ENCODE peak calls at places on chromosome 10, in nine cellular contexts. F is endothelial cell; T is NCI-H446; L is LoVo; U is stimulated activated CD4-positive, alpha-beta T cell treated with anti-CD3 and anti-CD28 coated beads, Interleukin-2, amount 100 ng/mL, for 24 hours; Q is HFFc6; V is effector memory CD4-positive, alpha-beta T cell; E is MV-4-11; R is BJ. Y is an unnamed sample.

GRCh38 chr10:77715081-77715480 is 77.5 kb upstream of the KCNMA1 start:
- DNase-seq in F (peak; percentile 11), T (no peak), L (no peak), U (no peak), Q (no peak), V (no peak), E (no peak), R (no peak), Y (no peak)

GRCh38 chr10:127945335-127945734 is 38.4 kb downstream of the PTPRE start:
- DNase-seq in F (no peak), T (no peak), L (peak; percentile 86), U (no peak), Q (no peak), V (no peak), E (peak; percentile 60), R (no peak), Y (no peak)

GRCh38 chr10:87817291-87817872 is 644 bp downstream of the ATAD1 start:
- DNase-seq in F (no peak), T (no peak), L (no peak), U (no peak), Q (no peak), V (no peak), E (no peak), R (no peak), Y (no peak)

GRCh38 chr10:130257897-130258296 is 121.7 kb downstream of the GLRX3 start:
- DNase-seq in F (no peak), T (no peak), L (no peak), U (no peak), Q (no peak), V (no peak), E (no peak), R (no peak), Y (no peak)

GRCh38 chr10:1120761-1121160 is 64.6 kb downstream of the WDR37 start:
- DNase-seq in F (no peak), T (peak; percentile 37), L (no peak), U (no peak), Q (no peak), V (no peak), E (no peak), R (no peak), Y (no peak)

GRCh38 chr10:60645928-60646433 is 132.3 kb upstream of the CDK1 start:
- DNase-seq in F (no peak), T (peak; percentile 31), L (no peak), U (no peak), Q (no peak), V (no peak), E (no peak), R (no peak), Y (no peak)

GRCh38 chr10:35835545-35835944 is 193.4 kb upstream of the FZD8 start:
- DNase-seq in F (no peak), T (no peak), L (no peak), U (no peak), Q (no peak), V (no peak), E (no peak), R (no peak), Y (no peak)

GRCh38 chr10:102643346-102644065 is 773 bp upstream of the TRIM8 start:
- DNase-seq in F (peak; percentile 61), T (peak; percentile 39), L (peak; percentile 50), U (peak; percentile 60), Q (peak; percentile 75), V (peak; percentile 31), E (peak; percentile 58), R (no peak), Y (peak; percentile 74)

GRCh38 chr10:1172256-1172975 is 116.2 kb downstream of the WDR37 start:
- DNase-seq in F (no peak), T (no peak), L (no peak), U (no peak), Q (peak; percentile 25), V (no peak), E (no peak), R (no peak), Y (no peak)

GRCh38 chr10:92200564-92200963 is 90.3 kb downstream of the CPEB3 start:
- DNase-seq in F (no peak), T (no peak), L (no peak), U (no peak), Q (no peak), V (no peak), E (no peak), R (no peak), Y (no peak)

GRCh38 chr10:108783897-108784296 is 1139.4 kb downstream of the XPNPEP1 start:
- DNase-seq in F (peak; percentile 19), T (peak; percentile 50), L (peak; percentile 9), U (no peak), Q (peak; percentile 43), V (no peak), E (peak; percentile 35), R (no peak), Y (no peak)

GRCh38 chr10:19888061-19888660 is 71.9 kb downstream of the PLXDC2 start:
- DNase-seq in F (no peak), T (peak; percentile 62), L (no peak), U (no peak), Q (no peak), V (no peak), E (no peak), R (no peak), Y (no peak)

GRCh38 chr10:122543676-122544075 is 16.9 kb upstream of the DMBT1 start:
- DNase-seq in F (no peak), T (no peak), L (peak; percentile 54), U (no peak), Q (no peak), V (no peak), E (no peak), R (no peak), Y (no peak)

GRCh38 chr10:125097409-125098070 is 62.8 kb downstream of the CTBP2 start:
- DNase-seq in F (no peak), T (no peak), L (no peak), U (no peak), Q (no peak), V (no peak), E (no peak), R (no peak), Y (no peak)

GRCh38 chr10:87538092-87538795 is 33.6 kb downstream of the MINPP1 start:
- DNase-seq in F (no peak), T (no peak), L (no peak), U (no peak), Q (no peak), V (no peak), E (no peak), R (no peak), Y (no peak)

GRCh38 chr10:86225098-86225782 is 141.4 kb downstream of the GRID1 start:
- DNase-seq in F (no peak), T (no peak), L (peak; percentile 52), U (no peak), Q (peak; percentile 53), V (no peak), E (peak; percentile 78), R (peak; percentile 26), Y (no peak)

GRCh38 chr10:68870545-68871104 is 30.5 kb upstream of the DDX50 start:
- DNase-seq in F (no peak), T (no peak), L (no peak), U (no peak), Q (no peak), V (no peak), E (no peak), R (no peak), Y (no peak)

GRCh38 chr10:70493660-70494234 is 15.2 kb downstream of the PALD1 start:
- DNase-seq in F (peak; percentile 67), T (no peak), L (no peak), U (no peak), Q (no peak), V (no peak), E (peak; percentile 64), R (no peak), Y (peak; percentile 48)

GRCh38 chr10:35910234-35910633 is 268.1 kb upstream of the FZD8 start:
- DNase-seq in F (no peak), T (no peak), L (no peak), U (no peak), Q (peak; percentile 81), V (no peak), E (no peak), R (peak; percentile 50), Y (no peak)

GRCh38 chr10:4561301-4561700 is 264.7 kb upstream of the AKR1E2 start:
- DNase-seq in F (no peak), T (no peak), L (no peak), U (no peak), Q (no peak), V (no peak), E (no peak), R (no peak), Y (no peak)

GRCh38 chr10:14608381-14609001 is 166.2 kb downstream of the FAM107B start:
- DNase-seq in F (no peak), T (peak; percentile 47), L (no peak), U (no peak), Q (no peak), V (no peak), E (peak; percentile 95), R (no peak), Y (peak; percentile 68)

GRCh38 chr10:79355420-79356010 is 8.2 kb downstream of the PPIF start:
- DNase-seq in F (no peak), T (no peak), L (no peak), U (peak; percentile 11), Q (no peak), V (no peak), E (peak; percentile 37), R (no peak), Y (no peak)

GRCh38 chr10:26441491-26442214 is 3.5 kb downstream of the APBB1IP start:
- DNase-seq in F (no peak), T (no peak), L (no peak), U (no peak), Q (peak; percentile 74), V (peak; percentile 36), E (no peak), R (peak; percentile 50), Y (no peak)

GRCh38 chr10:75544381-75544780 is 113.0 kb downstream of the LRMDA start:
- DNase-seq in F (no peak), T (no peak), L (no peak), U (no peak), Q (no peak), V (no peak), E (peak; percentile 68), R (no peak), Y (peak; percentile 10)

GRCh38 chr10:79241990-79242619 is 105.2 kb upstream of the PPIF start:
- DNase-seq in F (peak; percentile 73), T (no peak), L (no peak), U (peak; percentile 46), Q (peak; percentile 42), V (peak; percentile 23), E (peak; percentile 60), R (no peak), Y (peak; percentile 74)

GRCh38 chr10:12448729-12449391 is 99.5 kb downstream of the CAMK1D start:
- DNase-seq in F (no peak), T (no peak), L (peak; percentile 72), U (peak; percentile 73), Q (peak; percentile 90), V (peak; percentile 73), E (peak; percentile 89), R (peak; percentile 76), Y (peak; percentile 82)

GRCh38 chr10:59289809-59290208 is 72.5 kb downstream of the FAM13C start:
- DNase-seq in F (no peak), T (no peak), L (no peak), U (no peak), Q (no peak), V (no peak), E (no peak), R (no peak), Y (no peak)

GRCh38 chr10:89981891-89982290 is 280.5 kb downstream of the KIF20B start:
- DNase-seq in F (no peak), T (no peak), L (no peak), U (no peak), Q (no peak), V (no peak), E (peak; percentile 46), R (no peak), Y (no peak)

GRCh38 chr10:25818751-25819150 is 115.3 kb upstream of the MYO3A start:
- DNase-seq in F (no peak), T (no peak), L (no peak), U (no peak), Q (no peak), V (no peak), E (no peak), R (no peak), Y (no peak)

GRCh38 chr10:91642831-91643692 is 10.2 kb upstream of the PPP1R3C start:
- DNase-seq in F (no peak), T (no peak), L (no peak), U (no peak), Q (peak; percentile 44), V (no peak), E (peak; percentile 14), R (no peak), Y (no peak)

GRCh38 chr10:69242844-69243212 is 22.7 kb downstream of the HKDC1 start:
- DNase-seq in F (no peak), T (no peak), L (no peak), U (no peak), Q (no peak), V (no peak), E (no peak), R (no peak), Y (no peak)